ENCODE peak calls at places on chromosome 6, in nine cellular contexts. W is GM10248; A is SHP77; M is stromal cell of bone marrow; R is stomach; O is NCI-H1417; Y is fibroblast of the aortic adventitia; N is stimulated activated naive CD8-positive, alpha-beta T cell treated with anti-CD3 and anti-CD28 coated beads, Interleukin-15, Interleukin-2, amounts not matched to agents 100 U/mL and 50 U/mL, for 24 hours; G is GM03348. V is an unnamed sample.

GRCh38 chr6:134031696-134032255 is 20.6 kb downstream of the SLC2A12 start:
- DNase-seq in W (no peak), A (no peak), M (no peak), R (no peak), O (no peak), Y (peak; percentile 54), N (no peak), G (peak; percentile 11), V (no peak)

GRCh38 chr6:41288025-41288777 is 1.7 kb upstream of the TREM1 start:
- DNase-seq in W (peak; percentile 45), A (peak; percentile 91), M (peak; percentile 33), R (no peak), O (peak; percentile 89), Y (no peak), N (no peak), G (no peak), V (no peak)

GRCh38 chr6:155398701-155399061 is 57.0 kb downstream of the NOX3 start:
- DNase-seq in W (no peak), A (no peak), M (no peak), R (no peak), O (no peak), Y (no peak), N (no peak), G (no peak), V (no peak)

GRCh38 chr6:33313105-33313708 is 671 bp downstream of the TAPBP start:
- DNase-seq in W (no peak), A (peak; percentile 21), M (no peak), R (peak; percentile 46), O (no peak), Y (no peak), N (peak; percentile 71), G (peak; percentile 50), V (peak; percentile 86)

GRCh38 chr6:37818536-37819176 is 871 bp upstream of the ZFAND3 start:
- DNase-seq in W (peak; percentile 96), A (peak; percentile 94), M (peak; percentile 93), R (peak; percentile 98), O (peak; percentile 97), Y (peak; percentile 98), N (peak; percentile 95), G (peak; percentile 98), V (peak; percentile 96)

GRCh38 chr6:43328528-43328927 is 19.9 kb upstream of the CRIP3 start:
- DNase-seq in W (no peak), A (no peak), M (no peak), R (no peak), O (no peak), Y (peak; percentile 11), N (no peak), G (no peak), V (no peak)

GRCh38 chr6:130303436-130303835 is 62.4 kb upstream of the TMEM200A start:
- DNase-seq in W (no peak), A (no peak), M (peak; percentile 22), R (no peak), O (no peak), Y (peak; percentile 89), N (no peak), G (peak; percentile 70), V (no peak)

GRCh38 chr6:42762338-42762929 is 16.5 kb upstream of the TBCC start:
- DNase-seq in W (no peak), A (no peak), M (no peak), R (no peak), O (no peak), Y (no peak), N (no peak), G (no peak), V (no peak)

GRCh38 chr6:15399651-15400470 is 154.0 kb downstream of the JARID2 start:
- DNase-seq in W (no peak), A (peak; percentile 70), M (peak; percentile 71), R (peak; percentile 75), O (peak; percentile 18), Y (peak; percentile 84), N (no peak), G (peak; percentile 84), V (peak; percentile 69)

GRCh38 chr6:139017227-139017626 is 11.3 kb upstream of the ABRACL start:
- DNase-seq in W (no peak), A (no peak), M (no peak), R (no peak), O (no peak), Y (no peak), N (no peak), G (no peak), V (no peak)

GRCh38 chr6:30688569-30688968 is 2.1 kb upstream of the PPP1R18 start:
- DNase-seq in W (no peak), A (no peak), M (no peak), R (no peak), O (no peak), Y (no peak), N (peak; percentile 20), G (no peak), V (no peak)

GRCh38 chr6:35368038-35368887 is 25.9 kb downstream of the PPARD start:
- DNase-seq in W (peak; percentile 50), A (no peak), M (no peak), R (no peak), O (no peak), Y (peak; percentile 95), N (peak; percentile 43), G (peak; percentile 72), V (no peak)

GRCh38 chr6:35668708-35669440 is 19.8 kb downstream of the FKBP5 start:
- DNase-seq in W (no peak), A (no peak), M (no peak), R (no peak), O (no peak), Y (peak; percentile 80), N (no peak), G (peak; percentile 30), V (no peak)

GRCh38 chr6:101398716-101399626 is 5.5 kb downstream of the GRIK2 start:
- DNase-seq in W (no peak), A (no peak), M (no peak), R (no peak), O (no peak), Y (no peak), N (no peak), G (no peak), V (peak; percentile 57)

GRCh38 chr6:3265671-3266070 is 6.9 kb downstream of the PSMG4 start:
- DNase-seq in W (no peak), A (no peak), M (no peak), R (no peak), O (no peak), Y (no peak), N (no peak), G (no peak), V (no peak)

GRCh38 chr6:48837744-48838143 is 625.3 kb downstream of the MMUT start:
- DNase-seq in W (no peak), A (no peak), M (no peak), R (no peak), O (no peak), Y (no peak), N (no peak), G (no peak), V (no peak)

GRCh38 chr6:18491303-18492090 is 104.3 kb downstream of the RNF144B start:
- DNase-seq in W (no peak), A (no peak), M (no peak), R (no peak), O (no peak), Y (no peak), N (no peak), G (no peak), V (no peak)

GRCh38 chr6:148509789-148510581 is 167.3 kb downstream of the SASH1 start:
- DNase-seq in W (peak; percentile 46), A (no peak), M (peak; percentile 97), R (no peak), O (peak; percentile 56), Y (peak; percentile 98), N (no peak), G (peak; percentile 78), V (no peak)

GRCh38 chr6:69026243-69026642 is 391.2 kb downstream of the ADGRB3 start:
- DNase-seq in W (no peak), A (no peak), M (no peak), R (no peak), O (no peak), Y (peak; percentile 2), N (no peak), G (no peak), V (no peak)

GRCh38 chr6:162181741-162182401 is 545.7 kb downstream of the PRKN start:
- DNase-seq in W (no peak), A (no peak), M (no peak), R (no peak), O (no peak), Y (peak; percentile 0), N (no peak), G (no peak), V (no peak)

GRCh38 chr6:134593887-134594286 is 276.0 kb upstream of the SGK1 start:
- DNase-seq in W (no peak), A (peak; percentile 40), M (no peak), R (no peak), O (no peak), Y (no peak), N (no peak), G (no peak), V (no peak)

GRCh38 chr6:38495922-38496635 is 143.7 kb downstream of the BTBD9 start:
- DNase-seq in W (peak; percentile 26), A (no peak), M (no peak), R (no peak), O (no peak), Y (no peak), N (peak; percentile 23), G (no peak), V (no peak)

GRCh38 chr6:164085552-164086325 is 671.2 kb downstream of the QKI start:
- DNase-seq in W (no peak), A (no peak), M (peak; percentile 91), R (no peak), O (no peak), Y (peak; percentile 83), N (no peak), G (peak; percentile 57), V (no peak)

GRCh38 chr6:33585403-33586107 is 5.5 kb upstream of the BAK1 start:
- DNase-seq in W (peak; percentile 87), A (peak; percentile 70), M (no peak), R (peak; percentile 89), O (peak; percentile 73), Y (peak; percentile 77), N (peak; percentile 92), G (peak; percentile 85), V (peak; percentile 95)

GRCh38 chr6:106967936-106968555 is 6.5 kb downstream of the CD24 start:
- DNase-seq in W (no peak), A (no peak), M (no peak), R (no peak), O (no peak), Y (no peak), N (no peak), G (no peak), V (peak; percentile 49)

GRCh38 chr6:6680524-6680923 is 92.0 kb downstream of the LY86 start:
- DNase-seq in W (no peak), A (no peak), M (no peak), R (no peak), O (no peak), Y (no peak), N (no peak), G (no peak), V (no peak)

GRCh38 chr6:29516108-29516507 is 28.4 kb upstream of the MAS1L start:
- DNase-seq in W (no peak), A (peak; percentile 12), M (peak; percentile 8), R (no peak), O (peak; percentile 19), Y (peak; percentile 1), N (peak; percentile 7), G (no peak), V (peak; percentile 12)

GRCh38 chr6:151075943-151076555 is 163.7 kb upstream of the AKAP12 start:
- DNase-seq in W (no peak), A (no peak), M (no peak), R (no peak), O (no peak), Y (no peak), N (no peak), G (no peak), V (peak; percentile 19)

GRCh38 chr6:25046942-25047341 is 111.2 kb upstream of the RIPOR2 start:
- DNase-seq in W (no peak), A (no peak), M (no peak), R (no peak), O (no peak), Y (no peak), N (no peak), G (no peak), V (no peak)

GRCh38 chr6:143884161-143884560 is 19.9 kb downstream of the ZC2HC1B start:
- DNase-seq in W (no peak), A (no peak), M (no peak), R (no peak), O (no peak), Y (no peak), N (no peak), G (peak; percentile 16), V (no peak)

GRCh38 chr6:103797738-103798137 is 1062.0 kb downstream of the HACE1 start:
- DNase-seq in W (no peak), A (no peak), M (no peak), R (no peak), O (no peak), Y (peak; percentile 0), N (no peak), G (no peak), V (no peak)

V was measured in endodermal cell.